ENCODE peak calls at places on chromosomes 13 and 19, in five cellular contexts. R is psoas muscle, H is thoracic aorta, M is GM13976, T is WTC11. Z is an unnamed sample.
A peak's percentile ranks its signal among the peaks of the same experiment; 100 is the strongest.

GRCh38 chr19:19860756-19861390 is 4.8 kb upstream of the ZNF253 start:
- DNase-seq in R (no peak), T (peak; percentile 88), H (no peak), M (peak; percentile 18), Z (no peak)

GRCh38 chr13:48492123-48493075 is 40.5 kb downstream of the RCBTB2 start:
- DNase-seq in H (no peak), M (peak; percentile 49), T (no peak), R (peak; percentile 81), Z (peak; percentile 52)

GRCh38 chr19:1069009-1069779 is 2.2 kb downstream of the ARHGAP45 start:
- DNase-seq in M (peak; percentile 70), H (no peak), R (peak; percentile 83), T (no peak), Z (peak; percentile 61)

GRCh38 chr13:94173312-94173854 is 306.1 kb downstream of the DCT start:
- DNase-seq in M (no peak), H (no peak), T (no peak), R (no peak), Z (no peak)

GRCh38 chr19:32178841-32179410 is 166.5 kb upstream of the ZNF507 start:
- DNase-seq in H (no peak), M (no peak), R (no peak), T (no peak), Z (no peak)

GRCh38 chr13:51523082-51523518 is 61.2 kb upstream of the WDFY2 start:
- DNase-seq in H (no peak), M (no peak), R (peak; percentile 51), T (no peak), Z (no peak)

GRCh38 chr13:29875646-29876045 is 25.2 kb upstream of the UBL3 start:
- DNase-seq in H (no peak), M (no peak), R (no peak), T (no peak), Z (no peak)

GRCh38 chr19:51327066-51327985 is 14.6 kb downstream of the VSIG10L start:
- DNase-seq in T (peak; percentile 79), H (no peak), R (no peak), M (peak; percentile 89), Z (peak; percentile 91)

GRCh38 chr19:2302319-2303208 is 5.4 kb downstream of the LINGO3 start:
- DNase-seq in M (no peak), R (peak; percentile 81), T (peak; percentile 72), H (no peak), Z (no peak)

GRCh38 chr19:17285415-17286135 is 3.9 kb downstream of the ANKLE1 start:
- DNase-seq in M (no peak), H (no peak), T (no peak), R (no peak), Z (no peak)

GRCh38 chr19:18419195-18419698 is at the start of gene SSBP4:
- DNase-seq in T (peak; percentile 69), M (peak; percentile 92), H (no peak), R (peak; percentile 89), Z (peak; percentile 97)

GRCh38 chr13:35598790-35599369 is 122.4 kb upstream of the MAB21L1 start:
- DNase-seq in H (no peak), R (no peak), T (no peak), M (no peak), Z (no peak)

GRCh38 chr19:38399537-38399936 is 3.4 kb upstream of the FAM98C start:
- DNase-seq in R (no peak), T (no peak), M (no peak), H (no peak), Z (no peak)

GRCh38 chr19:31171936-31172335 is 177.3 kb downstream of the TSHZ3 start:
- DNase-seq in T (no peak), H (no peak), R (no peak), M (no peak), Z (no peak)

GRCh38 chr13:37047846-37048245 is 11.6 kb downstream of the SUPT20H start:
- DNase-seq in R (no peak), H (no peak), M (no peak), T (no peak), Z (no peak)

GRCh38 chr13:37046062-37046461 is 13.4 kb downstream of the SUPT20H start:
- DNase-seq in T (no peak), R (no peak), H (no peak), M (no peak), Z (no peak)

GRCh38 chr13:37047032-37047431 is 12.5 kb downstream of the SUPT20H start:
- DNase-seq in R (no peak), M (no peak), H (no peak), T (no peak), Z (no peak)

DNA sequence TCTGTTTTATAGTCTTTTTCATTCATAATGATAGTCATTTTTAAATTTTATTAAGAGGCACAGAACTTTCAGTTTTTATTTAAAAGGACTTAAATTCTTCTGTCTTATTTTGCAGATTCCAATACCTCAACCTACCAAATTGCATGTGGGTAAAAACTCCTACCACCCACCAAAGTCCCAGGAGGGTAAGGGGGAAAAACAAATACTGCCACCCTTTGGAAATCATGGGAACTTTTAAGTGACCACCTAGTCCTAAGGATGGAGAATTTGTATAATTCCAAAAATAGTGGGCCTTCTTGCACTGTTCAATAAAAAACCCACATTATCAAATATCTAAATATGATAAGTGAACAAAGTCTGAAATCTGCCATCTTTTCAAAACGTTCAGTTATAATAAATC is 9.7 kb downstream of the SUPT20H start:
- DNase-seq in R (no peak), H (no peak), M (no peak), T (no peak), Z (no peak)
- TF ChIP-seq CTCF in R (no peak), H (no peak), M (no peak), T (peak; percentile 15), Z (peak; percentile 13)

GRCh38 chr13:28031929-28032328 is 43.4 kb upstream of the URAD start:
- DNase-seq in M (no peak), H (no peak), R (no peak), T (no peak), Z (no peak)

GRCh38 chr13:28031220-28031903 is 42.9 kb upstream of the URAD start:
- DNase-seq in M (peak; percentile 59), H (no peak), R (no peak), T (no peak), Z (peak; percentile 31)

GRCh38 chr13:28037399-28037798 is 48.9 kb upstream of the URAD start:
- DNase-seq in M (no peak), H (no peak), R (no peak), T (no peak), Z (no peak)

GRCh38 chr13:28034256-28034655 is 45.8 kb upstream of the URAD start:
- DNase-seq in H (no peak), R (no peak), T (no peak), M (no peak), Z (no peak)

GRCh38 chr13:28035146-28035782 is 46.8 kb upstream of the URAD start:
- DNase-seq in M (no peak), H (no peak), R (no peak), T (no peak), Z (no peak)
- TF ChIP-seq CTCF in M (no peak), H (no peak), R (no peak), T (no peak), Z (no peak)

GRCh38 chr19:11288349-11288748 is 7.6 kb upstream of the TSPAN16 start:
- DNase-seq in T (no peak), R (no peak), H (no peak), M (peak; percentile 34), Z (peak; percentile 31)

GRCh38 chr19:11284535-11284934 is 11.4 kb upstream of the TSPAN16 start:
- DNase-seq in M (no peak), H (no peak), T (no peak), R (no peak), Z (no peak)

GRCh38 chr19:11291415-11291814 is 4.5 kb upstream of the TSPAN16 start:
- DNase-seq in R (no peak), M (no peak), T (no peak), H (no peak), Z (no peak)

GRCh38 chr19:11281336-11282049 is 14.5 kb upstream of the TSPAN16 start:
- DNase-seq in R (no peak), H (no peak), M (no peak), T (no peak), Z (no peak)

GRCh38 chr19:11286312-11286974 is 9.5 kb upstream of the TSPAN16 start:
- DNase-seq in T (no peak), H (no peak), M (peak; percentile 31), R (no peak), Z (no peak)
- TF ChIP-seq CTCF in T (no peak), H (peak; percentile 15), M (no peak), R (peak; percentile 24), Z (peak; percentile 11)

DNA sequence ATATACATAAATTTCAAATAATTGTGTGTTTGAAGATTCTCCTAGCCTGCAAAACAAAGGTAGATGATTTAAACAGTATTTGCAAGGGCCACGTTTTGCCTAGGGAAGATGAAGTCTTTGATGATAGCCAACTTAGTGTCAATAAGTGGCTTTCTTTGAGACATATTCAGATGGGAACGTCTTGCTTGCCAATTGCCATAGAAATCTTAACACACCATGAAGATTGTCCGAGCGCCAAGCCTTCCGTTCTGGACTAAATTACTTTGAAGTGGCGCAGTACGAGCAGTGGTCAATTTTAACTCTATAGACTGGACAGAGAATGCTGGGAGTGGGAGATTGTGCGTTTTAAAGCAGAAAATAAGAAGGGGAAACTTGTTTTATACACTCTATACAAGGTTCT is 9.9 kb downstream of the ZIC5 start:
- DNase-seq in T (no peak), H (no peak), M (no peak), R (no peak), Z (no peak)
- TF ChIP-seq CTCF in T (no peak), H (no peak), M (no peak), R (no peak), Z (no peak)

GRCh38 chr19:41930926-41931592 is 2.8 kb upstream of the ERFL start:
- DNase-seq in M (no peak), H (no peak), R (no peak), T (peak; percentile 76), Z (no peak)
- TF ChIP-seq CTCF in M (no peak), H (no peak), R (no peak), T (peak; percentile 48), Z (peak; percentile 44)

GRCh38 chr13:90974249-90974954 is 373.1 kb upstream of the MIR17HG start:
- DNase-seq in M (no peak), R (no peak), H (no peak), T (no peak), Z (no peak)

DNA sequence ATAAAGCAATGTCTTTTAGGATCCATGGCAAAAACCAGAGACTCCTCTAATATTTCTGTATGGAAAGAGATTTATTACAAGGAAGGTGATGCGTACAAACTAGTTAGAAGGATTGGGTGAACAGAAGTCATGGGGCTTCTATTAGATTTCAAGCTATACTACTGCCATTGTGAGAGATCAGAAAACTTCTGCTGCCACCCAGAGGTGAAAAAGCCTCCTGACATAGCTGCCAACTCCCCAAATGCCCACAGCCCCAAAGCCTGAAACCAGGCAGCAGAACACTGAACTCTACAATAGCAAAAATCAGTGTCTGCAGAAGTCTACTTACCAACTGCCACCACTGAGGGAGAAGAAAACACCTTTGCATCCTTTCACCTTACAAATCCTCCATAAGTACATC is 379.0 kb upstream of the MIR17HG start:
- DNase-seq in T (peak; percentile 52), M (no peak), H (no peak), R (no peak), Z (peak; percentile 4)
- TF ChIP-seq CTCF in T (peak; percentile 37), M (no peak), H (no peak), R (no peak), Z (peak; percentile 18)

Z was measured in GM13977.